ENCODE peak calls at places on chromosomes 11 and 22, in four cellular contexts. U, Y, P and N are unnamed samples.

GRCh38 chr22:24434472-24435322 is 7.3 kb downstream of the ADORA2A start:
- DNase-seq in Y (peak; percentile 73), P (no peak), U (peak; percentile 51), N (no peak)

GRCh38 chr11:44190883-44191230 is 95.4 kb downstream of the EXT2 start:
- DNase-seq in P (no peak), U (no peak), Y (no peak), N (peak; percentile 1)

GRCh38 chr22:19448076-19448607 is 631 bp upstream of the C22orf39 start:
- DNase-seq in P (peak; percentile 57), Y (no peak), U (peak; percentile 28), N (peak; percentile 19)

GRCh38 chr11:69799582-69799981 is 19.6 kb downstream of the FGF3 start:
- DNase-seq in Y (no peak), U (no peak), P (no peak), N (peak; percentile 24)

GRCh38 chr11:19978668-19979518 is 181.4 kb downstream of the DBX1 start:
- DNase-seq in P (peak; percentile 19), Y (no peak), U (no peak), N (peak; percentile 61)

GRCh38 chr11:34145073-34145472 is 39.6 kb downstream of the NAT10 start:
- DNase-seq in Y (no peak), P (no peak), U (no peak), N (no peak)

GRCh38 chr11:35974878-35975578 is 31.2 kb downstream of the LDLRAD3 start:
- DNase-seq in Y (no peak), U (no peak), P (no peak), N (no peak)

GRCh38 chr11:12168114-12168513 is 57.7 kb downstream of the MICAL2 start:
- DNase-seq in P (no peak), U (no peak), Y (no peak), N (no peak)

GRCh38 chr11:131037873-131038272 is 121.6 kb upstream of the SNX19 start:
- DNase-seq in P (no peak), Y (no peak), U (no peak), N (no peak)

GRCh38 chr22:37070744-37071143 is 19.2 kb downstream of the KCTD17 start:
- DNase-seq in U (no peak), Y (no peak), P (no peak), N (no peak)

GRCh38 chr22:47278655-47279054 is 516.2 kb downstream of the TBC1D22A start:
- DNase-seq in U (no peak), P (no peak), Y (no peak), N (no peak)

GRCh38 chr11:25566298-25567200 is 765.4 kb upstream of the ANO3 start:
- DNase-seq in U (no peak), P (no peak), Y (no peak), N (peak; percentile 9)

GRCh38 chr11:116606060-116606459 is 166.7 kb downstream of the BUD13 start:
- DNase-seq in Y (peak; percentile 54), P (no peak), U (no peak), N (no peak)

GRCh38 chr11:63710476-63711217 is 29.3 kb downstream of the RTN3 start:
- DNase-seq in P (no peak), U (no peak), Y (no peak), N (no peak)

GRCh38 chr11:130369141-130369691 is 54.5 kb upstream of the ZBTB44 start:
- DNase-seq in Y (no peak), U (no peak), P (no peak), N (no peak)

GRCh38 chr11:5689551-5689983 is at the start of gene TRIM22:
- DNase-seq in Y (no peak), P (no peak), U (peak; percentile 48), N (no peak)

GRCh38 chr11:29100967-29101366 is 915.9 kb downstream of the KCNA4 start:
- DNase-seq in U (no peak), Y (no peak), P (no peak), N (no peak)

GRCh38 chr22:29469755-29470154 is 10.3 kb upstream of the NEFH start:
- DNase-seq in P (no peak), U (no peak), Y (no peak), N (peak; percentile 18)

GRCh38 chr11:16809901-16810668 is 71.6 kb downstream of the C11orf58 start:
- DNase-seq in P (peak; percentile 46), U (no peak), Y (no peak), N (peak; percentile 30)

GRCh38 chr22:24418786-24419479 is 8.5 kb upstream of the ADORA2A start:
- DNase-seq in U (no peak), P (no peak), Y (no peak), N (no peak)

GRCh38 chr11:44556735-44557409 is 8.6 kb upstream of the CD82 start:
- DNase-seq in U (peak; percentile 77), P (peak; percentile 80), Y (no peak), N (peak; percentile 70)

GRCh38 chr22:38504731-38505594 is 1.1 kb downstream of the DDX17 start:
- DNase-seq in U (peak; percentile 63), P (peak; percentile 72), Y (no peak), N (peak; percentile 40)

GRCh38 chr11:92342886-92343285 is 118.3 kb downstream of the FAT3 start:
- DNase-seq in Y (no peak), P (no peak), U (no peak), N (no peak)

GRCh38 chr22:30228509-30229359 is 17.8 kb downstream of the LIF start:
- DNase-seq in U (no peak), P (no peak), Y (no peak), N (peak; percentile 53)

GRCh38 chr11:77109236-77110019 is 6.8 kb downstream of the OMP start:
- DNase-seq in U (no peak), P (no peak), Y (no peak), N (no peak)

GRCh38 chr11:109037856-109038780 is 373.2 kb downstream of the DDX10 start:
- DNase-seq in Y (no peak), U (no peak), P (no peak), N (no peak)

GRCh38 chr11:108983621-108984020 is 318.8 kb downstream of the DDX10 start:
- DNase-seq in P (no peak), Y (no peak), U (no peak), N (no peak)

GRCh38 chr11:57413681-57414080 is 13.2 kb downstream of the SLC43A3 start:
- DNase-seq in Y (no peak), P (no peak), U (no peak), N (no peak)

GRCh38 chr11:66070604-66071325 is 693 bp downstream of the PACS1 start:
- DNase-seq in U (peak; percentile 63), Y (peak; percentile 85), P (peak; percentile 71), N (peak; percentile 30)

GRCh38 chr11:112967082-112967481 is 5.9 kb downstream of the NCAM1 start:
- DNase-seq in U (no peak), Y (no peak), P (no peak), N (no peak)

GRCh38 chr11:67504023-67504949 is 877 bp downstream of the PITPNM1 start:
- DNase-seq in Y (no peak), P (peak; percentile 50), U (no peak), N (peak; percentile 36)

GRCh38 chr22:37768273-37768672 is 39.5 kb upstream of the GCAT start:
- DNase-seq in P (no peak), U (no peak), Y (no peak), N (no peak)

GRCh38 chr22:39920134-39920743 is 19.4 kb downstream of the GRAP2 start:
- DNase-seq in Y (no peak), U (no peak), P (no peak), N (no peak)

GRCh38 chr11:2194877-2195755 is 23.5 kb upstream of the TH start:
- DNase-seq in U (peak; percentile 53), P (peak; percentile 61), Y (no peak), N (peak; percentile 70)

GRCh38 chr11:122069946-122070345 is 46.1 kb downstream of the BLID start:
- DNase-seq in Y (peak; percentile 80), P (peak; percentile 74), U (peak; percentile 28), N (peak; percentile 4)

GRCh38 chr11:20566591-20567434 is 32.6 kb upstream of the SLC6A5 start:
- DNase-seq in P (no peak), Y (no peak), U (no peak), N (no peak)

GRCh38 chr11:29166306-29166705 is 850.5 kb downstream of the KCNA4 start:
- DNase-seq in U (no peak), P (no peak), Y (no peak), N (no peak)

DNA sequence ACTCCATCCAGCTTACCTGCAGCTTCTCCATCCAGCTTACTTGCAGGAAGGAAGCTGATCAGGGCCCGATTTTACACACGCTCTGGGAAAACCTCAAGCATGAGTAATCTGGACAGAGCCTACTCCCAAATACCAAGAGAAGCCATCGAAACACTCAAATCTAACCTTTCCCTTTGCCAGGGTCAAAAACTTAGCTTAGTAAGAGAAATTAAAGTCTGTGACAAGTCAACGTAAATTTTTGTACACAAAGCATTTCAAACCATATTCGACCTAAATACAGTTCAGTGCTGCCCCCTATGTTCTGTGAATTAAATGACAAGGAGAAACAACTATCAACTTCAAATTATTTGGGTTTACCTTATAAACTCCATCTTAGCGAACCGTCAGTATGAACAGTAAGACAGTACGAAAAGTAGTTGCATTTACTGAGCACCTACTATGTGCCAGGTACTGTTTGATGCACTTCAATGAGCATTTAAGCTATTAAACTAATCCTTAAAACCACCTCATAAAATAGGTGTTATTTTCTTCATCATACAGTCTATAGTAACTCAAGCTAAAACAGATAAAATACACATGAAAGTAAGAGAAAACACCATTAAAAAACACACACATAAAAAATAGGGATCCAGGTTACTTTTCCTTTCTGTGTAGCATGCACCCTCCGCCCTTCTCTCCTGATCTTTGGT is 36.9 kb downstream of the ARFGAP3 start:
- DNase-seq in U (no peak), Y (no peak), P (no peak), N (no peak)
- TF ChIP-seq CTCF in U (no peak), Y (no peak), P (peak; percentile 50), N (peak; percentile 13)

GRCh38 chr22:46036558-46037408 is 59.8 kb upstream of the WNT7B start:
- DNase-seq in P (peak; percentile 67), U (peak; percentile 58), Y (peak; percentile 79), N (peak; percentile 52)
- TF ChIP-seq CTCF in P (peak; percentile 33), U (no peak), Y (no peak), N (peak; percentile 56)

GRCh38 chr11:71120346-71120963 is 131.9 kb downstream of the SHANK2 start:
- DNase-seq in U (peak; percentile 66), Y (no peak), P (peak; percentile 81), N (peak; percentile 62)
- TF ChIP-seq CTCF in U (no peak), Y (no peak), P (peak; percentile 76), N (peak; percentile 40)

GRCh38 chr22:25781801-25782200 is 39.8 kb downstream of the MYO18B start:
- DNase-seq in Y (no peak), P (no peak), U (no peak), N (no peak)
- TF ChIP-seq CTCF in Y (no peak), P (no peak), U (no peak), N (no peak)

GRCh38 chr22:22235564-22235963 is 9.0 kb upstream of the VPREB1 start:
- DNase-seq in U (no peak), P (peak; percentile 68), Y (no peak), N (peak; percentile 42)
- TF ChIP-seq CTCF in U (no peak), P (peak; percentile 35), Y (no peak), N (peak; percentile 45)

GRCh38 chr11:64804346-64805210 is 1.6 kb upstream of the MAP4K2 start:
- DNase-seq in P (no peak), Y (no peak), U (no peak), N (no peak)

GRCh38 chr11:64802370-64803162 is 448 bp downstream of the MAP4K2 start:
- DNase-seq in Y (no peak), P (no peak), U (no peak), N (no peak)

GRCh38 chr11:64801591-64802369 is 1.2 kb downstream of the MAP4K2 start:
- DNase-seq in Y (no peak), U (no peak), P (no peak), N (no peak)

GRCh38 chr11:64803846-64804345 is 882 bp upstream of the MAP4K2 start:
- DNase-seq in P (no peak), U (no peak), Y (no peak), N (no peak)

GRCh38 chr11:64803163-64803845 is at the start of gene MAP4K2:
- DNase-seq in P (peak; percentile 94), U (peak; percentile 94), Y (peak; percentile 93), N (peak; percentile 95)
- TF ChIP-seq CTCF in P (peak; percentile 21), U (no peak), Y (no peak), N (peak; percentile 17)